ENCODE peak calls at places on chromosomes 1 and 21, in nine cellular contexts. One of them, this sample, is unnamed.

GRCh38 chr1:155859234-155859829 is at the start of gene SYT11:
- DNase-seq in HL-60: peak
- DNase-seq in AG04450: peak
- DNase-seq in stomach: peak
- DNase-seq in cardiac muscle cell: peak
- DNase-seq in Calu3: peak
- DNase-seq in CD4-positive, alpha-beta T cell: peak
- DNase-seq in BJ: peak
- DNase-seq in Panc1: peak
- DNase-seq in this sample: peak

GRCh38 chr1:234987415-234988159 is 141.1 kb downstream of the TOMM20 start:
- DNase-seq in stomach: peak
- DNase-seq in Calu3: peak
- DNase-seq in AG04450: no peak
- DNase-seq in Panc1: no peak
- DNase-seq in CD4-positive, alpha-beta T cell: no peak
- DNase-seq in BJ: peak
- DNase-seq in HL-60: no peak
- DNase-seq in cardiac muscle cell: peak
- DNase-seq in this sample: no peak

GRCh38 chr1:79128726-79129125 is 122.2 kb upstream of the ADGRL4 start:
- DNase-seq in Panc1: peak
- DNase-seq in BJ: peak
- DNase-seq in CD4-positive, alpha-beta T cell: no peak
- DNase-seq in HL-60: no peak
- DNase-seq in AG04450: peak
- DNase-seq in cardiac muscle cell: peak
- DNase-seq in Calu3: no peak
- DNase-seq in stomach: no peak
- DNase-seq in this sample: no peak

GRCh38 chr1:245411245-245411644 is 256.5 kb downstream of the KIF26B start:
- DNase-seq in BJ: peak
- DNase-seq in stomach: no peak
- DNase-seq in Panc1: no peak
- DNase-seq in HL-60: no peak
- DNase-seq in AG04450: peak
- DNase-seq in Calu3: no peak
- DNase-seq in CD4-positive, alpha-beta T cell: no peak
- DNase-seq in cardiac muscle cell: no peak
- DNase-seq in this sample: no peak

GRCh38 chr1:61078611-61079010 is 3.8 kb upstream of the NFIA start:
- DNase-seq in Panc1: no peak
- DNase-seq in CD4-positive, alpha-beta T cell: no peak
- DNase-seq in BJ: no peak
- DNase-seq in HL-60: no peak
- DNase-seq in Calu3: no peak
- DNase-seq in AG04450: no peak
- DNase-seq in stomach: no peak
- DNase-seq in cardiac muscle cell: peak
- DNase-seq in this sample: no peak

GRCh38 chr1:212607206-212607923 is 1.2 kb upstream of the ATF3 start:
- DNase-seq in stomach: peak
- DNase-seq in BJ: no peak
- DNase-seq in Panc1: no peak
- DNase-seq in AG04450: no peak
- DNase-seq in HL-60: no peak
- DNase-seq in CD4-positive, alpha-beta T cell: no peak
- DNase-seq in Calu3: peak
- DNase-seq in cardiac muscle cell: no peak
- DNase-seq in this sample: peak

GRCh38 chr1:17744666-17745563 is 10.2 kb upstream of the ACTL8 start:
- DNase-seq in Panc1: no peak
- DNase-seq in HL-60: no peak
- DNase-seq in Calu3: peak
- DNase-seq in CD4-positive, alpha-beta T cell: no peak
- DNase-seq in cardiac muscle cell: no peak
- DNase-seq in AG04450: no peak
- DNase-seq in stomach: no peak
- DNase-seq in BJ: no peak
- DNase-seq in this sample: no peak

GRCh38 chr1:22781483-22781882 is 70.8 kb downstream of the EPHB2 start:
- DNase-seq in Panc1: no peak
- DNase-seq in stomach: no peak
- DNase-seq in BJ: no peak
- DNase-seq in Calu3: no peak
- DNase-seq in AG04450: no peak
- DNase-seq in HL-60: no peak
- DNase-seq in cardiac muscle cell: no peak
- DNase-seq in CD4-positive, alpha-beta T cell: no peak
- DNase-seq in this sample: no peak

GRCh38 chr1:6104631-6105030 is 58.9 kb downstream of the KCNAB2 start:
- DNase-seq in CD4-positive, alpha-beta T cell: no peak
- DNase-seq in BJ: no peak
- DNase-seq in AG04450: no peak
- DNase-seq in cardiac muscle cell: no peak
- DNase-seq in Calu3: no peak
- DNase-seq in Panc1: no peak
- DNase-seq in HL-60: no peak
- DNase-seq in stomach: no peak
- DNase-seq in this sample: no peak

GRCh38 chr1:47696404-47696910 is 258.6 kb downstream of the FOXD2 start:
- DNase-seq in Calu3: no peak
- DNase-seq in cardiac muscle cell: no peak
- DNase-seq in stomach: no peak
- DNase-seq in Panc1: no peak
- DNase-seq in AG04450: no peak
- DNase-seq in CD4-positive, alpha-beta T cell: no peak
- DNase-seq in HL-60: no peak
- DNase-seq in BJ: no peak
- DNase-seq in this sample: no peak

GRCh38 chr1:150256549-150257341 is 829 bp upstream of the CA14 start:
- DNase-seq in AG04450: no peak
- DNase-seq in stomach: no peak
- DNase-seq in cardiac muscle cell: no peak
- DNase-seq in CD4-positive, alpha-beta T cell: no peak
- DNase-seq in HL-60: peak
- DNase-seq in Panc1: no peak
- DNase-seq in BJ: no peak
- DNase-seq in Calu3: no peak
- DNase-seq in this sample: no peak

GRCh38 chr1:160058087-160058486 is 11.9 kb downstream of the KCNJ10 start:
- DNase-seq in Panc1: no peak
- DNase-seq in HL-60: no peak
- DNase-seq in stomach: no peak
- DNase-seq in Calu3: no peak
- DNase-seq in cardiac muscle cell: peak
- DNase-seq in CD4-positive, alpha-beta T cell: no peak
- DNase-seq in BJ: no peak
- DNase-seq in AG04450: no peak
- DNase-seq in this sample: no peak

GRCh38 chr1:84995484-84996334 is 1.2 kb downstream of the MCOLN2 start:
- DNase-seq in AG04450: no peak
- DNase-seq in cardiac muscle cell: no peak
- DNase-seq in stomach: no peak
- DNase-seq in Panc1: no peak
- DNase-seq in Calu3: no peak
- DNase-seq in HL-60: no peak
- DNase-seq in CD4-positive, alpha-beta T cell: no peak
- DNase-seq in BJ: no peak
- DNase-seq in this sample: no peak

GRCh38 chr1:202852163-202852904 is 36.6 kb downstream of the RABIF start:
- DNase-seq in cardiac muscle cell: peak
- DNase-seq in HL-60: peak
- DNase-seq in Calu3: peak
- DNase-seq in stomach: peak
- DNase-seq in AG04450: peak
- DNase-seq in BJ: no peak
- DNase-seq in Panc1: peak
- DNase-seq in CD4-positive, alpha-beta T cell: no peak
- DNase-seq in this sample: no peak

GRCh38 chr1:110011527-110012041 is 22.8 kb upstream of the STRIP1 start:
- DNase-seq in HL-60: peak
- DNase-seq in Panc1: no peak
- DNase-seq in stomach: peak
- DNase-seq in CD4-positive, alpha-beta T cell: peak
- DNase-seq in Calu3: peak
- DNase-seq in cardiac muscle cell: peak
- DNase-seq in AG04450: peak
- DNase-seq in BJ: no peak
- DNase-seq in this sample: no peak

GRCh38 chr1:235079443-235079967 is 49.1 kb downstream of the TOMM20 start:
- DNase-seq in BJ: no peak
- DNase-seq in cardiac muscle cell: no peak
- DNase-seq in CD4-positive, alpha-beta T cell: no peak
- DNase-seq in stomach: peak
- DNase-seq in Calu3: peak
- DNase-seq in Panc1: no peak
- DNase-seq in AG04450: no peak
- DNase-seq in HL-60: no peak
- DNase-seq in this sample: no peak

GRCh38 chr1:229891227-229891626 is 175.8 kb upstream of the GALNT2 start:
- DNase-seq in cardiac muscle cell: no peak
- DNase-seq in AG04450: no peak
- DNase-seq in HL-60: no peak
- DNase-seq in CD4-positive, alpha-beta T cell: no peak
- DNase-seq in BJ: no peak
- DNase-seq in Calu3: no peak
- DNase-seq in stomach: no peak
- DNase-seq in Panc1: no peak
- DNase-seq in this sample: no peak

GRCh38 chr1:14479865-14480264 is 118.6 kb upstream of the KAZN start:
- DNase-seq in CD4-positive, alpha-beta T cell: no peak
- DNase-seq in AG04450: no peak
- DNase-seq in stomach: no peak
- DNase-seq in Calu3: no peak
- DNase-seq in cardiac muscle cell: no peak
- DNase-seq in HL-60: no peak
- DNase-seq in Panc1: no peak
- DNase-seq in BJ: no peak
- DNase-seq in this sample: no peak

GRCh38 chr1:199167460-199167859 is 528.6 kb downstream of the PTPRC start:
- DNase-seq in CD4-positive, alpha-beta T cell: no peak
- DNase-seq in stomach: no peak
- DNase-seq in AG04450: no peak
- DNase-seq in HL-60: no peak
- DNase-seq in BJ: no peak
- DNase-seq in Calu3: no peak
- DNase-seq in cardiac muscle cell: no peak
- DNase-seq in Panc1: no peak
- DNase-seq in this sample: no peak

GRCh38 chr21:37045139-37045538 is 27.7 kb downstream of the PIGP start:
- DNase-seq in BJ: no peak
- DNase-seq in HL-60: peak
- DNase-seq in cardiac muscle cell: no peak
- DNase-seq in Calu3: no peak
- DNase-seq in stomach: no peak
- DNase-seq in Panc1: no peak
- DNase-seq in AG04450: no peak
- DNase-seq in CD4-positive, alpha-beta T cell: no peak
- DNase-seq in this sample: no peak

GRCh38 chr21:41766883-41767605 is at the start of gene RIPK4:
- DNase-seq in BJ: no peak
- DNase-seq in cardiac muscle cell: no peak
- DNase-seq in Calu3: peak
- DNase-seq in AG04450: no peak
- DNase-seq in Panc1: no peak
- DNase-seq in stomach: peak
- DNase-seq in HL-60: no peak
- DNase-seq in CD4-positive, alpha-beta T cell: peak
- DNase-seq in this sample: no peak

GRCh38 chr1:26327956-26328362 is 10.2 kb downstream of the CD52 start:
- DNase-seq in BJ: no peak
- DNase-seq in Panc1: no peak
- DNase-seq in HL-60: no peak
- DNase-seq in CD4-positive, alpha-beta T cell: no peak
- DNase-seq in stomach: no peak
- DNase-seq in AG04450: no peak
- DNase-seq in Calu3: no peak
- DNase-seq in cardiac muscle cell: no peak
- DNase-seq in this sample: no peak

DNA sequence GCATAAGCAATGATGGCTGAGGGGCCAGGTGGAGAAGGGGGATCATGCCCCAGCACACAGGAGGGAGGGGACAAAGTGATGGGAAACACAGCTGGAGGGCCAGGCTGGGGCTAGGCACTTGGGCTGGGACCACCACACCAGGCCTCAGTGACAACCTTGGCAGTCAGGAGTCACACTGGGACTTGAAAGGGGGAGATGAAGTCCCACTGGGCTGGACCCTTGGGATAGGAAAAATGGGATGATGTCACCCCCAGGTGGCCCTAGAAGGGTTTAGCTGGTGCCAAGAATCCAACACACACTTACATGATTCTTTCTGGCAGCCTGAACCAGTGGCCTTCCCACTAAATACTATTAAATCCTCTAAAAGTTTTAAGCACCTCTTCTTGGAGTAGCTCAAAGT is 17.1 kb downstream of the ZBTB17 start:
- DNase-seq in cardiac muscle cell: no peak
- DNase-seq in CD4-positive, alpha-beta T cell: no peak
- DNase-seq in Panc1: no peak
- DNase-seq in BJ: no peak
- DNase-seq in HL-60: no peak
- DNase-seq in AG04450: no peak
- DNase-seq in stomach: no peak
- DNase-seq in Calu3: no peak
- DNase-seq in this sample: no peak
- TF ChIP-seq CTCF in cardiac muscle cell: no peak
- TF ChIP-seq CTCF in CD4-positive, alpha-beta T cell: no peak
- TF ChIP-seq CTCF in Panc1: no peak
- TF ChIP-seq CTCF in BJ: no peak
- TF ChIP-seq CTCF in HL-60: no peak
- TF ChIP-seq CTCF in AG04450: no peak
- TF ChIP-seq CTCF in stomach: no peak
- TF ChIP-seq CTCF in Calu3: no peak
- TF ChIP-seq CTCF in this sample: no peak

GRCh38 chr1:31714442-31715096 is 10.8 kb upstream of the COL16A1 start:
- DNase-seq in HL-60: peak
- DNase-seq in BJ: peak
- DNase-seq in CD4-positive, alpha-beta T cell: no peak
- DNase-seq in cardiac muscle cell: peak
- DNase-seq in Calu3: no peak
- DNase-seq in Panc1: no peak
- DNase-seq in stomach: peak
- DNase-seq in AG04450: no peak
- DNase-seq in this sample: peak
- TF ChIP-seq CTCF in HL-60: peak
- TF ChIP-seq CTCF in BJ: peak
- TF ChIP-seq CTCF in CD4-positive, alpha-beta T cell: no peak
- TF ChIP-seq CTCF in cardiac muscle cell: peak
- TF ChIP-seq CTCF in Calu3: no peak
- TF ChIP-seq CTCF in Panc1: peak
- TF ChIP-seq CTCF in stomach: peak
- TF ChIP-seq CTCF in AG04450: peak
- TF ChIP-seq CTCF in this sample: no peak

GRCh38 chr1:94095744-94096469 is 25.0 kb downstream of the ABCA4 start:
- DNase-seq in Calu3: no peak
- DNase-seq in stomach: no peak
- DNase-seq in AG04450: no peak
- DNase-seq in cardiac muscle cell: peak
- DNase-seq in BJ: no peak
- DNase-seq in HL-60: no peak
- DNase-seq in Panc1: no peak
- DNase-seq in CD4-positive, alpha-beta T cell: no peak
- DNase-seq in this sample: no peak
- TF ChIP-seq CTCF in Calu3: no peak
- TF ChIP-seq CTCF in stomach: no peak
- TF ChIP-seq CTCF in AG04450: no peak
- TF ChIP-seq CTCF in cardiac muscle cell: no peak
- TF ChIP-seq CTCF in BJ: no peak
- TF ChIP-seq CTCF in HL-60: no peak
- TF ChIP-seq CTCF in Panc1: no peak
- TF ChIP-seq CTCF in CD4-positive, alpha-beta T cell: no peak
- TF ChIP-seq CTCF in this sample: no peak

GRCh38 chr1:180778782-180779398 is 133.8 kb upstream of the KIAA1614 start:
- DNase-seq in BJ: no peak
- DNase-seq in HL-60: no peak
- DNase-seq in cardiac muscle cell: no peak
- DNase-seq in AG04450: no peak
- DNase-seq in stomach: no peak
- DNase-seq in CD4-positive, alpha-beta T cell: no peak
- DNase-seq in Calu3: peak
- DNase-seq in Panc1: no peak
- DNase-seq in this sample: no peak
- TF ChIP-seq CTCF in BJ: peak
- TF ChIP-seq CTCF in HL-60: peak
- TF ChIP-seq CTCF in cardiac muscle cell: peak
- TF ChIP-seq CTCF in AG04450: peak
- TF ChIP-seq CTCF in stomach: peak
- TF ChIP-seq CTCF in CD4-positive, alpha-beta T cell: peak
- TF ChIP-seq CTCF in Calu3: peak
- TF ChIP-seq CTCF in Panc1: peak
- TF ChIP-seq CTCF in this sample: no peak